ENCODE peak calls at places on chromosomes 11 and 22, in five cellular contexts. T, V, X, H and L are unnamed samples.

GRCh38 chr11:118933486-118933885 is 7.8 kb upstream of the BCL9L start:
- DNase-seq in T (peak; percentile 13), V (peak; percentile 7), X (peak; percentile 86), H (no peak), L (no peak)

GRCh38 chr11:74710291-74710938 is 20.8 kb downstream of the CHRDL2 start:
- DNase-seq in X (no peak), H (no peak), V (peak; percentile 72), T (peak; percentile 25), L (no peak)

GRCh38 chr22:44172370-44173108 is 8.2 kb upstream of the PARVG start:
- DNase-seq in X (no peak), H (no peak), T (no peak), V (no peak), L (no peak)

GRCh38 chr11:45145421-45146071 is 893 bp upstream of the PRDM11 start:
- DNase-seq in H (peak; percentile 56), X (no peak), V (no peak), T (peak; percentile 46), L (no peak)

GRCh38 chr22:26321469-26321913 is 107.6 kb upstream of the ASPHD2 start:
- DNase-seq in V (no peak), H (no peak), T (peak; percentile 8), X (peak; percentile 31), L (no peak)

GRCh38 chr11:7437706-7438105 is 47.6 kb upstream of the OLFML1 start:
- DNase-seq in H (no peak), T (peak; percentile 42), V (no peak), X (no peak), L (peak; percentile 6)

GRCh38 chr11:115618428-115618827 is 114.2 kb upstream of the CADM1 start:
- DNase-seq in X (no peak), V (no peak), H (no peak), T (peak; percentile 44), L (peak; percentile 64)

GRCh38 chr11:61162092-61162935 is 1.1 kb upstream of the VPS37C start:
- DNase-seq in H (no peak), T (peak; percentile 17), X (peak; percentile 67), V (peak; percentile 56), L (peak; percentile 63)

GRCh38 chr11:45913514-45913913 is 4.2 kb downstream of the PEX16 start:
- DNase-seq in X (no peak), H (no peak), V (no peak), T (no peak), L (no peak)

GRCh38 chr11:66285250-66285947 is 3.5 kb downstream of the YIF1A start:
- DNase-seq in T (no peak), H (no peak), X (no peak), V (no peak), L (no peak)

GRCh38 chr11:62573006-62573591 is 592 bp downstream of the EEF1G start:
- DNase-seq in T (peak; percentile 45), H (no peak), V (peak; percentile 34), X (no peak), L (no peak)

GRCh38 chr11:122146475-122146874 is 30.5 kb upstream of the BLID start:
- DNase-seq in T (no peak), H (no peak), X (peak; percentile 92), V (no peak), L (peak; percentile 86)

GRCh38 chr11:97111559-97111958 is 721.7 kb downstream of the JRKL start:
- DNase-seq in T (no peak), H (no peak), V (no peak), X (no peak), L (no peak)

GRCh38 chr11:97109078-97109477 is 719.3 kb downstream of the JRKL start:
- DNase-seq in V (no peak), T (no peak), X (no peak), H (no peak), L (no peak)

GRCh38 chr11:97107604-97108003 is 717.8 kb downstream of the JRKL start:
- DNase-seq in T (no peak), H (no peak), X (no peak), V (no peak), L (no peak)

DNA sequence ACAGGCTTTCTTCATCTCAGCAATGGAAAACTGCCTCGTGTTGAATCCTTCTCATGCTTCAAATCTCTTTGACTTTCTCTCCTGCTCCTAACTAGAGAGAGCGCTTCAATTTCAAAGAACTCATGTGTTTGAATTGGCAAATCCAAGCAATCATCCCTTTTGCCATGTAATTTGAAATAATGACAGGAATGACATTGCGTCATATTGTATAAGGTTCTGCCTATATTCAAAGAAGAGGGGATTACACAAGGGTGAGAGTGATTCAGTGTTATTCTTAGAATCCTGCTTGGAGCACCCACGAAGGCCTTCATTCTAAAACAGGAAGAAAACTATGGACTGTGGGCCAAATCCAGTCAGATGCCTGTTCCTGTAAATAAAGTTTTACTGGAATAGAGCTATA is 720.6 kb downstream of the JRKL start:
- DNase-seq in X (no peak), T (no peak), V (no peak), H (no peak), L (no peak)
- H3K27ac ChIP-seq in X (no peak overlapping the region), T (no peak overlapping the region), V (no peak overlapping the region), H (no peak overlapping the region), L (no peak overlapping the region)

GRCh38 chr11:13183094-13183825 is 94.3 kb upstream of the BMAL1 start:
- DNase-seq in H (no peak), T (peak; percentile 52), X (peak; percentile 66), V (peak; percentile 26), L (peak; percentile 77)
- H3K4me3 ChIP-seq in H (no peak overlapping the region), T (no peak overlapping the region), X (peak overlapping the region; percentile 59), V (peak overlapping the region; percentile 40), L (peak overlapping the region; percentile 27)

DNA sequence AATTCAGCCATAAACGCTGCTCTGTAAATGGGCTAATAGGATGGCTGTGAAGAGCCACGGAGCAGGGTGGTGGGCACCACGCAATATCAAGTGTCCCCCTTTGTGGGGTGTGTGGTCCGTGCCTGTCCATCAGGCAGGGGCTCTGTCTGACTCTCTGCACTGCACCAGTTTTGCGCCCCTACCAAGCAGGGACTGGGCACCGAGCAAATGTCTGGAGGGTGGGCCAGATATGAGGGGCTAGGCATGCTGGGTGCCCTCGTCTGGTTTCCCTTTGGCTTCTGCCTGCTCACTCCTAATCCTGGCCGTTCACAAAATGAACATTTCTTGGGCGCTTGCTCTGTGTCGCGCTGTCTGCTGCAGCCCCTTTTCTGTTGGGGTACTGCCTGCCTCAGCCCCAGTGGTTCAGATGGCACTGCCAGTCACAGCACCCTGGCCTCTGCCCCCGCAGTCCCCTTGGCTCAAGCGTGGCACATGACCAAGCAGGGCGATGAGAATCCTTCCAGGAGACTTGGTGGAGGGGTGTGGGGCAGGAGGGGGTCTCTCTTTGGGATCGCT is 37.1 kb upstream of the CELSR1 start:
- DNase-seq in X (no peak), T (no peak), V (no peak), H (no peak), L (no peak)
- H3K9ac ChIP-seq in X (no peak overlapping the region), T (no peak overlapping the region), V (no peak overlapping the region), H (no peak overlapping the region), L (no peak overlapping the region)

GRCh38 chr11:47060807-47061206 is 115.9 kb downstream of the ARFGAP2 start:
- DNase-seq in V (no peak), T (peak; percentile 47), X (peak; percentile 4), H (no peak), L (no peak)
- H3K27ac ChIP-seq in V (peak overlapping the region; percentile 17), T (no peak overlapping the region), X (no peak overlapping the region), H (peak overlapping the region; percentile 48), L (no peak overlapping the region)